ENCODE peak calls at places on chromosomes 4 and X, in nine cellular contexts. One of them, this sample, is unnamed.

GRCh38 chrX:34873500-34874225 is 68.9 kb upstream of the FAM47B start:
- DNase-seq in CD4-positive, alpha-beta T cell: no peak
- DNase-seq in H1: no peak
- DNase-seq in stimulated activated CD4-positive, alpha-beta T cell treated with anti-CD3 and anti-CD28 coated beads, TNF-alpha, amount 100 ng/mL, for 24 hours: no peak
- DNase-seq in HFFc6: no peak
- DNase-seq in dorsolateral prefrontal cortex: no peak
- DNase-seq in effector memory CD4-positive, alpha-beta T cell: no peak
- DNase-seq in hippocampal formation: no peak
- DNase-seq in suprapubic skin: no peak
- DNase-seq in this sample: no peak

GRCh38 chrX:136214551-136214950 is 36.6 kb downstream of the MAP7D3 start:
- DNase-seq in CD4-positive, alpha-beta T cell: no peak
- DNase-seq in dorsolateral prefrontal cortex: no peak
- DNase-seq in stimulated activated CD4-positive, alpha-beta T cell treated with anti-CD3 and anti-CD28 coated beads, TNF-alpha, amount 100 ng/mL, for 24 hours: no peak
- DNase-seq in HFFc6: peak
- DNase-seq in H1: no peak
- DNase-seq in suprapubic skin: no peak
- DNase-seq in hippocampal formation: no peak
- DNase-seq in effector memory CD4-positive, alpha-beta T cell: no peak
- DNase-seq in this sample: no peak

GRCh38 chr4:14513471-14513870 is 488.8 kb upstream of the CPEB2 start:
- DNase-seq in hippocampal formation: no peak
- DNase-seq in CD4-positive, alpha-beta T cell: no peak
- DNase-seq in H1: no peak
- DNase-seq in effector memory CD4-positive, alpha-beta T cell: no peak
- DNase-seq in stimulated activated CD4-positive, alpha-beta T cell treated with anti-CD3 and anti-CD28 coated beads, TNF-alpha, amount 100 ng/mL, for 24 hours: no peak
- DNase-seq in suprapubic skin: no peak
- DNase-seq in HFFc6: no peak
- DNase-seq in dorsolateral prefrontal cortex: no peak
- DNase-seq in this sample: no peak

GRCh38 chrX:10576777-10577444 is 43.5 kb downstream of the MID1 start:
- DNase-seq in hippocampal formation: no peak
- DNase-seq in stimulated activated CD4-positive, alpha-beta T cell treated with anti-CD3 and anti-CD28 coated beads, TNF-alpha, amount 100 ng/mL, for 24 hours: no peak
- DNase-seq in effector memory CD4-positive, alpha-beta T cell: no peak
- DNase-seq in suprapubic skin: no peak
- DNase-seq in dorsolateral prefrontal cortex: no peak
- DNase-seq in H1: no peak
- DNase-seq in CD4-positive, alpha-beta T cell: no peak
- DNase-seq in HFFc6: no peak
- DNase-seq in this sample: no peak

GRCh38 chr4:182306792-182307507 is 63.7 kb downstream of the TENM3 start:
- DNase-seq in effector memory CD4-positive, alpha-beta T cell: no peak
- DNase-seq in stimulated activated CD4-positive, alpha-beta T cell treated with anti-CD3 and anti-CD28 coated beads, TNF-alpha, amount 100 ng/mL, for 24 hours: no peak
- DNase-seq in suprapubic skin: no peak
- DNase-seq in HFFc6: peak
- DNase-seq in hippocampal formation: no peak
- DNase-seq in H1: no peak
- DNase-seq in CD4-positive, alpha-beta T cell: no peak
- DNase-seq in dorsolateral prefrontal cortex: no peak
- DNase-seq in this sample: no peak

GRCh38 chr4:68271851-68272756 is 26.6 kb upstream of the TMPRSS11B start:
- DNase-seq in suprapubic skin: no peak
- DNase-seq in CD4-positive, alpha-beta T cell: no peak
- DNase-seq in hippocampal formation: no peak
- DNase-seq in HFFc6: peak
- DNase-seq in stimulated activated CD4-positive, alpha-beta T cell treated with anti-CD3 and anti-CD28 coated beads, TNF-alpha, amount 100 ng/mL, for 24 hours: no peak
- DNase-seq in effector memory CD4-positive, alpha-beta T cell: no peak
- DNase-seq in dorsolateral prefrontal cortex: no peak
- DNase-seq in H1: no peak
- DNase-seq in this sample: no peak

GRCh38 chr4:79059631-79060399 is 120.6 kb upstream of the PAQR3 start:
- DNase-seq in effector memory CD4-positive, alpha-beta T cell: no peak
- DNase-seq in dorsolateral prefrontal cortex: no peak
- DNase-seq in CD4-positive, alpha-beta T cell: no peak
- DNase-seq in hippocampal formation: no peak
- DNase-seq in HFFc6: no peak
- DNase-seq in stimulated activated CD4-positive, alpha-beta T cell treated with anti-CD3 and anti-CD28 coated beads, TNF-alpha, amount 100 ng/mL, for 24 hours: no peak
- DNase-seq in H1: no peak
- DNase-seq in suprapubic skin: no peak
- DNase-seq in this sample: no peak

GRCh38 chr4:47122592-47123291 is 91.4 kb downstream of the GABRB1 start:
- DNase-seq in suprapubic skin: no peak
- DNase-seq in stimulated activated CD4-positive, alpha-beta T cell treated with anti-CD3 and anti-CD28 coated beads, TNF-alpha, amount 100 ng/mL, for 24 hours: peak
- DNase-seq in hippocampal formation: peak
- DNase-seq in H1: peak
- DNase-seq in CD4-positive, alpha-beta T cell: no peak
- DNase-seq in HFFc6: peak
- DNase-seq in dorsolateral prefrontal cortex: peak
- DNase-seq in effector memory CD4-positive, alpha-beta T cell: no peak
- DNase-seq in this sample: peak

GRCh38 chr4:122798101-122798500 is 28.5 kb upstream of the FGF2 start:
- DNase-seq in dorsolateral prefrontal cortex: no peak
- DNase-seq in suprapubic skin: no peak
- DNase-seq in HFFc6: peak
- DNase-seq in H1: no peak
- DNase-seq in stimulated activated CD4-positive, alpha-beta T cell treated with anti-CD3 and anti-CD28 coated beads, TNF-alpha, amount 100 ng/mL, for 24 hours: no peak
- DNase-seq in CD4-positive, alpha-beta T cell: no peak
- DNase-seq in hippocampal formation: no peak
- DNase-seq in effector memory CD4-positive, alpha-beta T cell: no peak
- DNase-seq in this sample: no peak

GRCh38 chr4:1225272-1226166 is 23.4 kb downstream of the CTBP1 start:
- DNase-seq in CD4-positive, alpha-beta T cell: no peak
- DNase-seq in dorsolateral prefrontal cortex: no peak
- DNase-seq in effector memory CD4-positive, alpha-beta T cell: no peak
- DNase-seq in H1: no peak
- DNase-seq in hippocampal formation: no peak
- DNase-seq in stimulated activated CD4-positive, alpha-beta T cell treated with anti-CD3 and anti-CD28 coated beads, TNF-alpha, amount 100 ng/mL, for 24 hours: no peak
- DNase-seq in suprapubic skin: no peak
- DNase-seq in HFFc6: no peak
- DNase-seq in this sample: no peak

GRCh38 chr4:154332681-154333421 is 158.7 kb downstream of the DCHS2 start:
- DNase-seq in dorsolateral prefrontal cortex: peak
- DNase-seq in CD4-positive, alpha-beta T cell: peak
- DNase-seq in suprapubic skin: no peak
- DNase-seq in hippocampal formation: peak
- DNase-seq in stimulated activated CD4-positive, alpha-beta T cell treated with anti-CD3 and anti-CD28 coated beads, TNF-alpha, amount 100 ng/mL, for 24 hours: peak
- DNase-seq in H1: peak
- DNase-seq in HFFc6: no peak
- DNase-seq in effector memory CD4-positive, alpha-beta T cell: peak
- DNase-seq in this sample: peak

GRCh38 chrX:102154900-102155805 is 624 bp downstream of the BEX5 start:
- DNase-seq in stimulated activated CD4-positive, alpha-beta T cell treated with anti-CD3 and anti-CD28 coated beads, TNF-alpha, amount 100 ng/mL, for 24 hours: peak
- DNase-seq in CD4-positive, alpha-beta T cell: peak
- DNase-seq in suprapubic skin: no peak
- DNase-seq in HFFc6: no peak
- DNase-seq in effector memory CD4-positive, alpha-beta T cell: no peak
- DNase-seq in H1: no peak
- DNase-seq in dorsolateral prefrontal cortex: peak
- DNase-seq in hippocampal formation: no peak
- DNase-seq in this sample: no peak

GRCh38 chrX:153414838-153415552 is 3.7 kb downstream of the ZFP92 start:
- DNase-seq in dorsolateral prefrontal cortex: no peak
- DNase-seq in suprapubic skin: no peak
- DNase-seq in stimulated activated CD4-positive, alpha-beta T cell treated with anti-CD3 and anti-CD28 coated beads, TNF-alpha, amount 100 ng/mL, for 24 hours: no peak
- DNase-seq in H1: no peak
- DNase-seq in hippocampal formation: no peak
- DNase-seq in HFFc6: no peak
- DNase-seq in CD4-positive, alpha-beta T cell: no peak
- DNase-seq in effector memory CD4-positive, alpha-beta T cell: no peak
- DNase-seq in this sample: no peak